ENCODE peak calls at places on chromosomes 2 and 18, in eight cellular contexts. One of them, this sample, is unnamed.

GRCh38 chr2:127128508-127128907 is 21.6 kb upstream of the BIN1 start:
- DNase-seq in neuronal stem cell: no peak
- DNase-seq in activated effector memory CD4-positive, alpha-beta T cell treated with anti-CD3 and anti-CD28 coated beads, Interleukin-2, amount 50 U/mL, for 16 hours: no peak
- DNase-seq in stimulated activated CD8-positive, alpha-beta memory T cell treated with anti-CD3 and anti-CD28 coated beads, Interleukin-15, amount 100 ng/mL, for 24 hours: no peak
- DNase-seq in T-helper 1 cell: no peak
- DNase-seq in foreskin melanocyte: no peak
- DNase-seq in HTR-8/SVneo: no peak
- DNase-seq in AG08395: no peak
- DNase-seq in this sample: peak; percentile 91

GRCh38 chr2:118489712-118490255 is 357.7 kb downstream of the EN1 start:
- DNase-seq in neuronal stem cell: no peak
- DNase-seq in activated effector memory CD4-positive, alpha-beta T cell treated with anti-CD3 and anti-CD28 coated beads, Interleukin-2, amount 50 U/mL, for 16 hours: no peak
- DNase-seq in stimulated activated CD8-positive, alpha-beta memory T cell treated with anti-CD3 and anti-CD28 coated beads, Interleukin-15, amount 100 ng/mL, for 24 hours: no peak
- DNase-seq in T-helper 1 cell: no peak
- DNase-seq in foreskin melanocyte: no peak
- DNase-seq in HTR-8/SVneo: no peak
- DNase-seq in AG08395: no peak
- DNase-seq in this sample: no peak

GRCh38 chr2:135587958-135588357 is 56.7 kb downstream of the R3HDM1 start:
- DNase-seq in neuronal stem cell: no peak
- DNase-seq in activated effector memory CD4-positive, alpha-beta T cell treated with anti-CD3 and anti-CD28 coated beads, Interleukin-2, amount 50 U/mL, for 16 hours: no peak
- DNase-seq in stimulated activated CD8-positive, alpha-beta memory T cell treated with anti-CD3 and anti-CD28 coated beads, Interleukin-15, amount 100 ng/mL, for 24 hours: no peak
- DNase-seq in T-helper 1 cell: no peak
- DNase-seq in foreskin melanocyte: no peak
- DNase-seq in HTR-8/SVneo: no peak
- DNase-seq in AG08395: no peak
- DNase-seq in this sample: no peak

GRCh38 chr2:219737270-219737691 is 109.9 kb downstream of the SLC4A3 start:
- DNase-seq in neuronal stem cell: no peak
- DNase-seq in activated effector memory CD4-positive, alpha-beta T cell treated with anti-CD3 and anti-CD28 coated beads, Interleukin-2, amount 50 U/mL, for 16 hours: no peak
- DNase-seq in stimulated activated CD8-positive, alpha-beta memory T cell treated with anti-CD3 and anti-CD28 coated beads, Interleukin-15, amount 100 ng/mL, for 24 hours: no peak
- DNase-seq in T-helper 1 cell: no peak
- DNase-seq in foreskin melanocyte: no peak
- DNase-seq in HTR-8/SVneo: peak; percentile 45
- DNase-seq in AG08395: peak; percentile 31
- DNase-seq in this sample: peak; percentile 48

GRCh38 chr2:154700142-154700541 is 1.6 kb downstream of the KCNJ3 start:
- DNase-seq in neuronal stem cell: no peak
- DNase-seq in activated effector memory CD4-positive, alpha-beta T cell treated with anti-CD3 and anti-CD28 coated beads, Interleukin-2, amount 50 U/mL, for 16 hours: no peak
- DNase-seq in stimulated activated CD8-positive, alpha-beta memory T cell treated with anti-CD3 and anti-CD28 coated beads, Interleukin-15, amount 100 ng/mL, for 24 hours: no peak
- DNase-seq in T-helper 1 cell: no peak
- DNase-seq in foreskin melanocyte: no peak
- DNase-seq in HTR-8/SVneo: no peak
- DNase-seq in AG08395: no peak
- DNase-seq in this sample: peak; percentile 15

GRCh38 chr2:191012845-191013616 is 940 bp downstream of the STAT1 start:
- DNase-seq in neuronal stem cell: no peak
- DNase-seq in activated effector memory CD4-positive, alpha-beta T cell treated with anti-CD3 and anti-CD28 coated beads, Interleukin-2, amount 50 U/mL, for 16 hours: no peak
- DNase-seq in stimulated activated CD8-positive, alpha-beta memory T cell treated with anti-CD3 and anti-CD28 coated beads, Interleukin-15, amount 100 ng/mL, for 24 hours: no peak
- DNase-seq in T-helper 1 cell: no peak
- DNase-seq in foreskin melanocyte: no peak
- DNase-seq in HTR-8/SVneo: no peak
- DNase-seq in AG08395: no peak
- DNase-seq in this sample: no peak

GRCh38 chr18:59706499-59706898 is 9.3 kb upstream of the CCBE1 start:
- DNase-seq in neuronal stem cell: no peak
- DNase-seq in activated effector memory CD4-positive, alpha-beta T cell treated with anti-CD3 and anti-CD28 coated beads, Interleukin-2, amount 50 U/mL, for 16 hours: no peak
- DNase-seq in stimulated activated CD8-positive, alpha-beta memory T cell treated with anti-CD3 and anti-CD28 coated beads, Interleukin-15, amount 100 ng/mL, for 24 hours: no peak
- DNase-seq in T-helper 1 cell: no peak
- DNase-seq in foreskin melanocyte: no peak
- DNase-seq in HTR-8/SVneo: no peak
- DNase-seq in AG08395: no peak
- DNase-seq in this sample: peak; percentile 66

GRCh38 chr2:224847961-224848850 is 132.0 kb upstream of the CCDC195 start:
- DNase-seq in neuronal stem cell: no peak
- DNase-seq in activated effector memory CD4-positive, alpha-beta T cell treated with anti-CD3 and anti-CD28 coated beads, Interleukin-2, amount 50 U/mL, for 16 hours: no peak
- DNase-seq in stimulated activated CD8-positive, alpha-beta memory T cell treated with anti-CD3 and anti-CD28 coated beads, Interleukin-15, amount 100 ng/mL, for 24 hours: no peak
- DNase-seq in T-helper 1 cell: no peak
- DNase-seq in foreskin melanocyte: peak; percentile 91
- DNase-seq in HTR-8/SVneo: peak; percentile 37
- DNase-seq in AG08395: peak; percentile 70
- DNase-seq in this sample: no peak

GRCh38 chr18:59040770-59041148 is 98.9 kb upstream of the SEC11C start:
- DNase-seq in neuronal stem cell: no peak
- DNase-seq in activated effector memory CD4-positive, alpha-beta T cell treated with anti-CD3 and anti-CD28 coated beads, Interleukin-2, amount 50 U/mL, for 16 hours: no peak
- DNase-seq in stimulated activated CD8-positive, alpha-beta memory T cell treated with anti-CD3 and anti-CD28 coated beads, Interleukin-15, amount 100 ng/mL, for 24 hours: no peak
- DNase-seq in T-helper 1 cell: no peak
- DNase-seq in foreskin melanocyte: no peak
- DNase-seq in HTR-8/SVneo: no peak
- DNase-seq in AG08395: no peak
- DNase-seq in this sample: no peak

GRCh38 chr2:71747573-71747972 is 294.2 kb downstream of the DYSF start:
- DNase-seq in neuronal stem cell: no peak
- DNase-seq in activated effector memory CD4-positive, alpha-beta T cell treated with anti-CD3 and anti-CD28 coated beads, Interleukin-2, amount 50 U/mL, for 16 hours: no peak
- DNase-seq in stimulated activated CD8-positive, alpha-beta memory T cell treated with anti-CD3 and anti-CD28 coated beads, Interleukin-15, amount 100 ng/mL, for 24 hours: no peak
- DNase-seq in T-helper 1 cell: no peak
- DNase-seq in foreskin melanocyte: no peak
- DNase-seq in HTR-8/SVneo: no peak
- DNase-seq in AG08395: no peak
- DNase-seq in this sample: no peak

GRCh38 chr18:78363556-78363955 is 616.1 kb upstream of the SALL3 start:
- DNase-seq in neuronal stem cell: no peak
- DNase-seq in activated effector memory CD4-positive, alpha-beta T cell treated with anti-CD3 and anti-CD28 coated beads, Interleukin-2, amount 50 U/mL, for 16 hours: no peak
- DNase-seq in stimulated activated CD8-positive, alpha-beta memory T cell treated with anti-CD3 and anti-CD28 coated beads, Interleukin-15, amount 100 ng/mL, for 24 hours: no peak
- DNase-seq in T-helper 1 cell: no peak
- DNase-seq in foreskin melanocyte: no peak
- DNase-seq in HTR-8/SVneo: no peak
- DNase-seq in AG08395: no peak
- DNase-seq in this sample: no peak

GRCh38 chr2:143521404-143521803 is 392.2 kb downstream of the ARHGAP15 start:
- DNase-seq in neuronal stem cell: no peak
- DNase-seq in activated effector memory CD4-positive, alpha-beta T cell treated with anti-CD3 and anti-CD28 coated beads, Interleukin-2, amount 50 U/mL, for 16 hours: no peak
- DNase-seq in stimulated activated CD8-positive, alpha-beta memory T cell treated with anti-CD3 and anti-CD28 coated beads, Interleukin-15, amount 100 ng/mL, for 24 hours: no peak
- DNase-seq in T-helper 1 cell: no peak
- DNase-seq in foreskin melanocyte: no peak
- DNase-seq in HTR-8/SVneo: no peak
- DNase-seq in AG08395: no peak
- DNase-seq in this sample: no peak

GRCh38 chr2:85455552-85456090 is 37.1 kb downstream of the SH2D6 start:
- DNase-seq in neuronal stem cell: no peak
- DNase-seq in activated effector memory CD4-positive, alpha-beta T cell treated with anti-CD3 and anti-CD28 coated beads, Interleukin-2, amount 50 U/mL, for 16 hours: no peak
- DNase-seq in stimulated activated CD8-positive, alpha-beta memory T cell treated with anti-CD3 and anti-CD28 coated beads, Interleukin-15, amount 100 ng/mL, for 24 hours: no peak
- DNase-seq in T-helper 1 cell: no peak
- DNase-seq in foreskin melanocyte: no peak
- DNase-seq in HTR-8/SVneo: no peak
- DNase-seq in AG08395: no peak
- DNase-seq in this sample: no peak

GRCh38 chr2:100983201-100983600 is 18.9 kb upstream of the RPL31 start:
- DNase-seq in neuronal stem cell: no peak
- DNase-seq in activated effector memory CD4-positive, alpha-beta T cell treated with anti-CD3 and anti-CD28 coated beads, Interleukin-2, amount 50 U/mL, for 16 hours: peak; percentile 31
- DNase-seq in stimulated activated CD8-positive, alpha-beta memory T cell treated with anti-CD3 and anti-CD28 coated beads, Interleukin-15, amount 100 ng/mL, for 24 hours: no peak
- DNase-seq in T-helper 1 cell: no peak
- DNase-seq in foreskin melanocyte: no peak
- DNase-seq in HTR-8/SVneo: no peak
- DNase-seq in AG08395: no peak
- DNase-seq in this sample: no peak

GRCh38 chr2:501667-502066 is 175.5 kb downstream of the TMEM18 start:
- DNase-seq in neuronal stem cell: no peak
- DNase-seq in activated effector memory CD4-positive, alpha-beta T cell treated with anti-CD3 and anti-CD28 coated beads, Interleukin-2, amount 50 U/mL, for 16 hours: no peak
- DNase-seq in stimulated activated CD8-positive, alpha-beta memory T cell treated with anti-CD3 and anti-CD28 coated beads, Interleukin-15, amount 100 ng/mL, for 24 hours: no peak
- DNase-seq in T-helper 1 cell: no peak
- DNase-seq in foreskin melanocyte: no peak
- DNase-seq in HTR-8/SVneo: no peak
- DNase-seq in AG08395: no peak
- DNase-seq in this sample: no peak

GRCh38 chr2:74524005-74524404 is 2.0 kb downstream of the DQX1 start:
- DNase-seq in neuronal stem cell: no peak
- DNase-seq in activated effector memory CD4-positive, alpha-beta T cell treated with anti-CD3 and anti-CD28 coated beads, Interleukin-2, amount 50 U/mL, for 16 hours: no peak
- DNase-seq in stimulated activated CD8-positive, alpha-beta memory T cell treated with anti-CD3 and anti-CD28 coated beads, Interleukin-15, amount 100 ng/mL, for 24 hours: no peak
- DNase-seq in T-helper 1 cell: no peak
- DNase-seq in foreskin melanocyte: no peak
- DNase-seq in HTR-8/SVneo: no peak
- DNase-seq in AG08395: no peak
- DNase-seq in this sample: no peak